ENCODE peak calls at places on chromosomes 1 and 21, in eight cellular contexts. E, O, K, F, M, Y, G and U are unnamed samples.

GRCh38 chr1:56404561-56405030 is 174.8 kb downstream of the PLPP3 start:
- DNase-seq in Y (no peak), M (no peak), K (no peak), E (no peak), O (no peak), G (no peak), F (no peak), U (no peak)

GRCh38 chr1:197485790-197486189 is 217.7 kb downstream of the CRB1 start:
- DNase-seq in Y (no peak), M (no peak), K (no peak), F (no peak), E (no peak), O (no peak), G (no peak), U (no peak)

GRCh38 chr21:25624511-25624910 is 14.5 kb upstream of the JAM2 start:
- DNase-seq in K (no peak), G (no peak), O (no peak), F (no peak), E (no peak), Y (no peak), M (no peak), U (no peak)

GRCh38 chr1:167489581-167490340 is 28.6 kb downstream of the CD247 start:
- DNase-seq in O (peak), Y (peak), M (no peak), K (no peak), E (no peak), G (no peak), F (no peak), U (no peak)

GRCh38 chr1:6200188-6200809 is 904 bp upstream of the RPL22 start:
- DNase-seq in E (no peak), M (no peak), Y (no peak), K (no peak), G (no peak), O (no peak), F (no peak), U (no peak)

GRCh38 chr1:7967651-7968050 is 6.1 kb downstream of the PARK7 start:
- DNase-seq in K (no peak), O (no peak), Y (no peak), F (no peak), E (no peak), M (no peak), G (no peak), U (no peak)

GRCh38 chr1:119040906-119041305 is 52.8 kb upstream of the TBX15 start:
- DNase-seq in M (peak), Y (no peak), F (no peak), K (no peak), G (no peak), E (no peak), O (no peak), U (no peak)

GRCh38 chr1:178418284-178418955 is 78.3 kb downstream of the CLEC20A start:
- DNase-seq in K (no peak), Y (no peak), G (no peak), E (no peak), F (no peak), M (no peak), O (no peak), U (no peak)

GRCh38 chr1:210311726-210312493 is 16.8 kb upstream of the HHAT start:
- DNase-seq in Y (no peak), F (no peak), K (no peak), O (no peak), G (no peak), E (no peak), M (no peak), U (no peak)

GRCh38 chr21:33230518-33231324 is 983 bp downstream of the IFNAR2 start:
- DNase-seq in E (no peak), K (peak), F (peak), M (no peak), G (no peak), Y (no peak), O (peak), U (no peak)

GRCh38 chr21:38438476-38438893 is 59.8 kb downstream of the ERG start:
- DNase-seq in F (peak), M (peak), Y (no peak), G (no peak), O (no peak), E (no peak), K (peak), U (no peak)

GRCh38 chr1:232704694-232705680 is 75.1 kb upstream of the SIPA1L2 start:
- DNase-seq in E (no peak), Y (no peak), M (peak), K (peak), G (peak), O (no peak), F (peak), U (no peak)

GRCh38 chr1:41360074-41361027 is 883 bp upstream of the FOXO6 start:
- DNase-seq in G (no peak), E (no peak), Y (no peak), F (peak), O (peak), K (no peak), M (no peak), U (no peak)

GRCh38 chr1:202551683-202552082 is 158.6 kb downstream of the SYT2 start:
- DNase-seq in F (no peak), Y (no peak), O (no peak), G (no peak), K (no peak), M (no peak), E (no peak), U (no peak)

GRCh38 chr1:246961939-246962373 is 30.2 kb upstream of the AHCTF1 start:
- DNase-seq in M (peak), K (no peak), Y (no peak), O (no peak), F (peak), E (no peak), G (no peak), U (no peak)

GRCh38 chr1:115717541-115717940 is 51.0 kb downstream of the CASQ2 start:
- DNase-seq in M (no peak), E (no peak), Y (peak), G (peak), K (no peak), O (no peak), F (peak), U (no peak)

GRCh38 chr1:30756545-30757195 is 904 bp downstream of the LAPTM5 start:
- DNase-seq in F (peak), M (peak), E (no peak), K (peak), Y (peak), G (no peak), O (peak), U (peak)

GRCh38 chr1:6447818-6448748 is 17.9 kb downstream of the TNFRSF25 start:
- DNase-seq in K (no peak), E (no peak), F (no peak), G (peak), M (no peak), O (peak), Y (no peak), U (no peak)

GRCh38 chr1:187862506-187862905 is 1033.8 kb downstream of the PLA2G4A start:
- DNase-seq in M (no peak), O (no peak), K (no peak), G (no peak), E (no peak), F (no peak), Y (no peak), U (no peak)

GRCh38 chr1:179612361-179612760 is 20.7 kb downstream of the TDRD5 start:
- DNase-seq in E (no peak), F (no peak), M (no peak), O (no peak), Y (no peak), G (no peak), K (no peak), U (no peak)

GRCh38 chr1:202085682-202086373 is 36.9 kb upstream of the GPR37L1 start:
- DNase-seq in M (no peak), O (no peak), Y (no peak), G (no peak), F (no peak), E (no peak), K (no peak), U (no peak)

GRCh38 chr1:230772457-230773395 is 25.5 kb downstream of the CAPN9 start:
- DNase-seq in G (no peak), F (peak), M (peak), Y (no peak), E (no peak), K (no peak), O (no peak), U (peak)

GRCh38 chr1:4397196-4397595 is 257.2 kb upstream of the AJAP1 start:
- DNase-seq in G (no peak), O (no peak), F (no peak), M (no peak), K (no peak), E (no peak), Y (no peak), U (no peak)

GRCh38 chr21:45078877-45079281 is 4.5 kb downstream of the ADARB1 start:
- DNase-seq in G (no peak), Y (peak), M (peak), K (peak), E (peak), F (peak), O (peak), U (no peak)

GRCh38 chr1:112877741-112878140 is 78.3 kb downstream of the SLC16A1 start:
- DNase-seq in F (no peak), K (no peak), O (no peak), E (no peak), Y (no peak), M (no peak), G (no peak), U (no peak)

GRCh38 chr1:58011978-58012377 is 534.5 kb downstream of the OMA1 start:
- DNase-seq in O (no peak), Y (no peak), E (no peak), K (no peak), F (no peak), M (no peak), G (no peak), U (no peak)

GRCh38 chr1:167456926-167457325 is 61.4 kb downstream of the CD247 start:
- DNase-seq in K (no peak), Y (no peak), F (no peak), M (no peak), O (peak), E (no peak), G (no peak), U (no peak)

GRCh38 chr1:11324562-11324961 is 51.6 kb downstream of the UBIAD1 start:
- DNase-seq in G (no peak), F (no peak), O (no peak), E (no peak), Y (no peak), M (no peak), K (no peak), U (no peak)

GRCh38 chr1:60972841-60973364 is 109.5 kb upstream of the NFIA start:
- DNase-seq in K (peak), E (no peak), F (peak), G (no peak), O (no peak), M (peak), Y (no peak), U (peak)

GRCh38 chr1:185603158-185603557 is 131.0 kb upstream of the HMCN1 start:
- DNase-seq in M (no peak), Y (no peak), F (no peak), K (no peak), G (no peak), E (no peak), O (no peak), U (no peak)

GRCh38 chr1:235933483-235934116 is 66.9 kb upstream of the LYST start:
- DNase-seq in Y (no peak), M (no peak), K (no peak), E (no peak), F (no peak), G (no peak), O (no peak), U (no peak)

GRCh38 chr21:34693192-34693810 is 24.5 kb downstream of the CLIC6 start:
- DNase-seq in Y (peak), M (peak), F (peak), O (peak), K (peak), G (peak), E (peak), U (peak)

GRCh38 chr1:167503626-167504458 is 14.5 kb downstream of the CD247 start:
- DNase-seq in M (no peak), E (no peak), O (no peak), K (no peak), F (no peak), G (no peak), Y (no peak), U (no peak)

GRCh38 chr1:235018720-235019444 is 109.8 kb downstream of the TOMM20 start:
- DNase-seq in G (no peak), E (no peak), F (no peak), Y (peak), O (no peak), K (no peak), M (no peak), U (no peak)

GRCh38 chr1:209486861-209487260 is 96.7 kb upstream of the CAMK1G start:
- DNase-seq in E (no peak), M (no peak), G (no peak), O (no peak), Y (no peak), F (peak), K (no peak), U (no peak)

GRCh38 chr1:201466492-201466891 is 2.5 kb downstream of the PHLDA3 start:
- DNase-seq in G (no peak), M (no peak), O (no peak), Y (no peak), E (no peak), F (no peak), K (no peak), U (no peak)

GRCh38 chr1:157496121-157496526 is 56.2 kb downstream of the FCRL5 start:
- DNase-seq in E (peak), G (peak), K (peak), Y (peak), F (peak), M (no peak), O (no peak), U (peak)